ENCODE peak calls at places on chromosomes 6 and 20, in five cellular contexts. P is A549, B is HepG2, Q is H1, S is GM12878. I is an unnamed sample.
A peak's percentile ranks its signal among the peaks of the same experiment; 100 is the strongest.

GRCh38 chr6:122401104-122401503 is 1.7 kb downstream of the HSF2 start:
- DNase-seq in P (no peak), B (no peak), Q (no peak), S (no peak), I (no peak)

GRCh38 chr6:89252902-89253301 is 35.7 kb upstream of the GABRR1 start:
- DNase-seq in P (no peak), B (no peak), Q (no peak), S (no peak), I (no peak)

GRCh38 chr6:50030777-50031562 is 9.2 kb upstream of the DEFB110 start:
- DNase-seq in P (no peak), B (peak; percentile 47), Q (peak; percentile 72), S (no peak), I (peak; percentile 11)

GRCh38 chr6:30013296-30013922 is 47.7 kb upstream of the POLR1H start:
- DNase-seq in P (peak; percentile 3), B (peak; percentile 17), Q (peak; percentile 55), S (no peak), I (peak; percentile 32)

GRCh38 chr6:148698671-148699180 is 48.1 kb upstream of the UST start:
- DNase-seq in P (no peak), B (no peak), Q (no peak), S (no peak), I (no peak)

GRCh38 chr20:43914697-43915208 is at the start of gene TOX2:
- DNase-seq in P (peak; percentile 60), B (no peak), Q (peak; percentile 62), S (no peak), I (peak; percentile 25)

GRCh38 chr6:168774381-168774780 is 333.4 kb downstream of the SMOC2 start:
- DNase-seq in P (no peak), B (no peak), Q (no peak), S (no peak), I (no peak)

GRCh38 chr20:53495357-53495756 is 98.3 kb downstream of the ZNF217 start:
- DNase-seq in P (no peak), B (no peak), Q (peak; percentile 16), S (no peak), I (no peak)

GRCh38 chr20:25277051-25277801 is 29.3 kb downstream of the PYGB start:
- DNase-seq in P (no peak), B (no peak), Q (peak; percentile 39), S (no peak), I (no peak)

GRCh38 chr6:129929433-129929832 is 68.3 kb upstream of the TMEM244 start:
- DNase-seq in P (no peak), B (no peak), Q (no peak), S (no peak), I (no peak)

GRCh38 chr6:51529240-51529639 is 558.2 kb downstream of the PKHD1 start:
- DNase-seq in P (no peak), B (no peak), Q (no peak), S (no peak), I (no peak)

GRCh38 chr20:5741089-5741488 is 9.1 kb upstream of the SHLD1 start:
- DNase-seq in P (no peak), B (no peak), Q (no peak), S (no peak), I (peak; percentile 83)

GRCh38 chr6:146850981-146851380 is 252.2 kb downstream of the ADGB start:
- DNase-seq in P (no peak), B (no peak), Q (no peak), S (no peak), I (no peak)

DNA sequence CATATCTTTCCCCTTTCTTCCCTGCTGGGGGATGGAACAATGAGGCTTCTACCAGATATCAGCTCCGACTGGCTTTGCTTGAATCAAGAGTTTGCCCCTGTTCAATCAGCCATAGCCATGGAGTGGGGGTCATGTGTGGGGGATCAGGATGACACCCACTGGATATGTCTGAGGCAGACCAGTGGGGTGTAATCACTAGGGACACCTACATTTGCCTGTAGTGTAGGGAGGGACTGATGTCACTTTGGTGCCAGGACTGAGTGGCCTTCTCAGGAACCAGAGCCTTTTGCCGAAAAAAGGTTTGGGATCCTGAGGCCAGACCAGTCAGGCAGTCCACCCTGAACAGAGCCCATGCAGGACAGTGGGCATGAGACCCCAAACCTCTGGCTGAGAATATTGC is 1.0 kb downstream of the ITPA start:
- DNase-seq in P (no peak), B (no peak), Q (no peak), S (no peak), I (no peak)
- TF ChIP-seq HDAC2 in P (no peak), B (no peak), Q (no peak), S (no peak), I (no peak)

GRCh38 chr6:111604259-111605099 is 1.2 kb downstream of the TRAF3IP2 start:
- DNase-seq in P (no peak), B (no peak), Q (peak; percentile 58), S (no peak), I (no peak)

GRCh38 chr6:111607279-111607678 is 1.6 kb upstream of the TRAF3IP2 start:
- DNase-seq in P (no peak), B (no peak), Q (no peak), S (no peak), I (no peak)

GRCh38 chr6:111603648-111604047 is 2.0 kb downstream of the TRAF3IP2 start:
- DNase-seq in P (no peak), B (no peak), Q (no peak), S (no peak), I (peak; percentile 22)

GRCh38 chr6:111606620-111607115 is 990 bp upstream of the TRAF3IP2 start:
- DNase-seq in P (no peak), B (no peak), Q (no peak), S (no peak), I (no peak)

DNA sequence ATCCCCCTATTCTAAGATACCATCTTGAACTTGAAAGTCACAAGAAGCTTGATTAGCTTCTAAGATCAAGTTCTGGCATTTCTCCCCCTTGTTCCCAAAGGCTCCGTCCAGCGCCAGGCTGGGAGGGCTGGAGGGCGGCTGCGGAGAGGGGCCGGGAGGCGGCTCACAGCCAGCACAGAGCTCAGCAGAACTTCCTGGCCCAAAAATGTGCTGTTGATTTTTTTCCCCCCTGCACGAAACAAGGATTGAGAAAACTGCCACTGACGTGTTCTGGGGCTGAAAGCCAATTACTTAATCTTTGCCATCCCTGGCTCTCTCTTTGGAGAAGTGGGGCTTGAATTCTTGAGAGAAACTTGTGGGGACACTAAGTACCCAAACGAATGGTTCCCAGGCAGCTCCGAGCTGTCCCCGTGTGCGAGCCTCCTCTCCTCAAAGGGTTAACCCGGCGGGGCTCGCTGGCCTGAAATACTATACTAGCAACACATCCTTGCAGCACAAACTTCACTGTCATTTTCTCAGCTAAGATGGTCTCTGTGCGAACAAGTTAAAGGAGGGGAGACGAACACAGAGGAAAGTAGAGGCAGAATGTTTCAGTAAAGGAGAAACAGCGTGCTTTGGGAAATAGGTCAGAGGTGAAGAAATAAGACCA is 454 bp downstream of the TRAF3IP2 start:
- DNase-seq in P (peak; percentile 31), B (no peak), Q (peak; percentile 67), S (no peak), I (peak; percentile 49)
- TF ChIP-seq HDAC2 in P (no peak), B (peak; percentile 19), Q (no peak), S (no peak), I (peak; percentile 63)

GRCh38 chr6:3214898-3215297 is 12.6 kb downstream of the TUBB2B start:
- DNase-seq in P (no peak), B (no peak), Q (no peak), S (no peak), I (no peak)
- TF ChIP-seq HDAC2 in P (no peak), B (no peak), Q (no peak), S (no peak), I (no peak)

DNA sequence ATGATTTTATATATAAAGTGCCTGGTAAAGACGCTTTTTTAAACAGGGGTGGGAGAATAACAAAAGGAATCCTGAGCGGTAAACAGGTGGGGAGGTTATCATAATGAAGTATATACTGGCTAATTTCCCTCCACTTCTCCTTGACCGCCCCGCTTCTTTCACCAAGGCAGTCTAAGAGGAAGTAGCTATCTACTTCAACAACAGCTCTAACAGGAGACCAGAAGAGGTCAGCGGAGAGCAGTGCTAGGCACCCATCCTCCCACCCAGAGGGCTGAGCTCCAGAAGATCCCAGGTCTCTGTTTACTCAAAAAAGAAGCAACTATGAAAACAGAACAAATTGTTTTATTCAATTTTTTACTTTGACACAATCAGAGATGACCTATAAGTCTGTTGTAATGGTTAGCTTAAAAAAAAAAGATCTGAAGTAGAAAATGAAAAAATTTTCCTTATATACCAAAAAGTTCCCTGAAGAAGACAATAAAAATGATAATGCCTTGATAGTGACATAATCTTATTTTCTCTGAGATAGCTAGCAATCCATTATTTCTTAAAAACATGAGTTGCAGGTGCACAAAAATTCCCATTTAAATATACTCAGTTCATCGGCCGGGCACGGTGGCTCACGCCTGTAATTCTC is 141.1 kb downstream of the PDSS2 start:
- DNase-seq in P (peak; percentile 41), B (peak; percentile 44), Q (peak; percentile 51), S (peak; percentile 7), I (peak; percentile 48)
- TF ChIP-seq HDAC2 in P (no peak), B (no peak), Q (no peak), S (no peak), I (no peak)

DNA sequence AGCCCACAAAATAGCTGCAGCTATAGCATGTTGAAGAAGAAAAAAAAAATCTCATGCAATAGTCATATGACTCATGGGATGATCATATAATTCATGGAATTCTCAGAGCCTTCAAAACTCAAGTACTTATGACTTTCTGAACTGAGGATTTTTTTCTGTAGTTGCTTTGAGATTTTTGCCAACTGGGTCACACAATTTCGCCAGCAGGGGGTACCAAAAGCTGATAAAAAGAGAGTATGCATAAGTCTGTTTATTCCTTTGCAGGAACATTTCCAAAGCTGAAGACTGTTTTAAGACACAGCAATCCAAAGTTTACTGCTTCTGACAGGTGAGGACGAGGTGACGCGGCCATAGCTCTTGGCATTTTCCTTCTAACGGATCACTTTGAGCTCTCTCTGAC is 586.1 kb upstream of the CHD6 start:
- DNase-seq in P (no peak), B (peak; percentile 28), Q (no peak), S (no peak), I (no peak)
- TF ChIP-seq HDAC2 in P (no peak), B (no peak), Q (no peak), S (no peak), I (no peak)

DNA sequence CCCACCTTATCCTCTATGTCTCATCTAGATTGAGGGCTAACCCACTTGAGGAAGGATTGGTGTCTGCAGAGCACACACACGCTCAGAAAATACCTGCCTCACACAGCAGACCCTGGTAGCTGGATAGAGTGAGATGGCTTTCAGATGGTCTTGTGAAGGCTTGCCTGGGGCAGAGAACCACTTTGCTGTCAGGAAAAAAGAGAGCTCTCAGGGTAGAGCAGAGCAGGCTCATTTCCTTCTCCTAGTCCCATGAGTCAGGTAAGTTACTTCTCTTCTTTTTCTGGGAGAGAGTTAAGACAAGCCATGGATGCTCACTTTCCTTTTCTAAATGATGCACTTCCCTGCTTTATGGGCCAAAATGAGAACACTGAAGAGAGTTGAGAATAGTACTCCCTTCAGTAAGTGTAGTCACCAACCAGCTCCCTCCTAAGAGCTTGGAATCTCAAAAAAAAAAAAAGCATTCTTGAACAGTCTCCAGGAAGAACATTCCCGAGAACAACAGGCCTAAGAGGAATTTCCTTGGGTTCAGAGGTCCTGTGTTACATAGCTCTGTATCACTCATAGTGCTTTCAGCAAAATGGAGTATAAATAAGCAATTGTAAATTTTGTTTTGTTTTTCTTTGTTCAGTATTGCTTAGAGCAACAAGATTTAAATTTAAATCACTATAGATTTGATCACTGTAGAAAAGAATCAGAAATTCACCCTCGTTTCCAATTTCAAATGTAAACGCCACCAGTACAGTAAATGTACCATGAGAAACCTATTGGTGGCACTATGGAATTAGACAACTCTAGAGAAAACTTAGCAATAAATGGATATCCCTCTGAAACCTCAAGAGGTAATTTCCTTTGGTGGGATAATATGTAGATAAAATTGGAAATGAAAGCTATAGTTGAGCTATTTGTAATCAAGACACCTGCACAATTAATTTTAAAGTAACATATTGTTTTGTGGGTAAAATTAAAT is 530.3 kb downstream of the RFPL4B start:
- DNase-seq in P (no peak), B (no peak), Q (no peak), S (no peak), I (no peak)
- TF ChIP-seq HDAC2 in P (no peak), B (no peak), Q (no peak), S (no peak), I (no peak)

I was measured in K562.